ENCODE peak calls at places on chromosomes 7 and 10, in six cellular contexts. I, Y, B, O, Z and L are unnamed samples.

GRCh38 chr10:28087675-28088351 is 88.9 kb upstream of the ODAD2 start:
- DNase-seq in I (peak), Y (no peak), B (peak), O (no peak), Z (no peak), L (no peak)

GRCh38 chr10:71804067-71804466 is 30.7 kb upstream of the VSIR start:
- DNase-seq in I (no peak), Y (no peak), B (no peak), O (no peak), Z (no peak), L (no peak)

GRCh38 chr10:15097011-15097812 is at the start of gene RPP38:
- DNase-seq in I (peak), Y (peak), B (peak), O (peak), Z (peak), L (peak)

GRCh38 chr7:141534757-141535737 is 16.2 kb upstream of the AGK start:
- DNase-seq in I (no peak), Y (no peak), B (no peak), O (no peak), Z (no peak), L (no peak)

GRCh38 chr10:117158297-117158696 is 20.2 kb upstream of the VAX1 start:
- DNase-seq in I (no peak), Y (no peak), B (no peak), O (no peak), Z (no peak), L (no peak)

GRCh38 chr7:130290745-130291144 is 2.2 kb upstream of the CPA4 start:
- DNase-seq in I (peak), Y (no peak), B (no peak), O (no peak), Z (no peak), L (no peak)

GRCh38 chr7:70006411-70006920 is 408.2 kb downstream of the AUTS2 start:
- DNase-seq in I (no peak), Y (no peak), B (no peak), O (no peak), Z (no peak), L (no peak)

GRCh38 chr10:24645784-24646183 is 77.9 kb downstream of the ARHGAP21 start:
- DNase-seq in I (peak), Y (no peak), B (no peak), O (no peak), Z (no peak), L (no peak)

GRCh38 chr7:2201686-2202360 is 30.9 kb downstream of the MAD1L1 start:
- DNase-seq in I (no peak), Y (no peak), B (no peak), O (no peak), Z (no peak), L (no peak)

GRCh38 chr7:130878785-130879184 is 144.8 kb upstream of the KLF14 start:
- DNase-seq in I (no peak), Y (no peak), B (no peak), O (no peak), Z (no peak), L (no peak)

GRCh38 chr10:4129866-4130455 is 345.0 kb upstream of the KLF6 start:
- DNase-seq in I (no peak), Y (no peak), B (no peak), O (no peak), Z (no peak), L (no peak)

GRCh38 chr10:96310359-96310669 is 6.1 kb downstream of the DNTT start:
- DNase-seq in I (no peak), Y (no peak), B (no peak), O (no peak), Z (no peak), L (no peak)

GRCh38 chr10:98262571-98262970 is 5.4 kb downstream of the LOXL4 start:
- DNase-seq in I (peak), Y (peak), B (no peak), O (no peak), Z (no peak), L (no peak)

GRCh38 chr7:30162133-30162532 is 27.3 kb downstream of the MTURN start:
- DNase-seq in I (no peak), Y (no peak), B (no peak), O (no peak), Z (no peak), L (no peak)

GRCh38 chr7:103702454-103702853 is 256.4 kb upstream of the SLC26A5 start:
- DNase-seq in I (peak), Y (no peak), B (no peak), O (no peak), Z (no peak), L (no peak)

GRCh38 chr7:8217200-8218068 is 44.5 kb downstream of the ICA1 start:
- DNase-seq in I (peak), Y (no peak), B (peak), O (peak), Z (no peak), L (no peak)

GRCh38 chr7:27184342-27185012 is 555 bp downstream of the HOXA11 start:
- DNase-seq in I (peak), Y (no peak), B (no peak), O (no peak), Z (no peak), L (peak)

GRCh38 chr7:86328801-86329433 is 314.8 kb upstream of the GRM3 start:
- DNase-seq in I (no peak), Y (no peak), B (no peak), O (no peak), Z (no peak), L (no peak)

GRCh38 chr10:1292611-1293021 is 236.4 kb downstream of the WDR37 start:
- DNase-seq in I (no peak), Y (no peak), B (no peak), O (no peak), Z (no peak), L (no peak)

GRCh38 chr7:14377646-14378266 is 388.3 kb upstream of the ETV1 start:
- DNase-seq in I (peak), Y (no peak), B (no peak), O (no peak), Z (no peak), L (no peak)

DNA sequence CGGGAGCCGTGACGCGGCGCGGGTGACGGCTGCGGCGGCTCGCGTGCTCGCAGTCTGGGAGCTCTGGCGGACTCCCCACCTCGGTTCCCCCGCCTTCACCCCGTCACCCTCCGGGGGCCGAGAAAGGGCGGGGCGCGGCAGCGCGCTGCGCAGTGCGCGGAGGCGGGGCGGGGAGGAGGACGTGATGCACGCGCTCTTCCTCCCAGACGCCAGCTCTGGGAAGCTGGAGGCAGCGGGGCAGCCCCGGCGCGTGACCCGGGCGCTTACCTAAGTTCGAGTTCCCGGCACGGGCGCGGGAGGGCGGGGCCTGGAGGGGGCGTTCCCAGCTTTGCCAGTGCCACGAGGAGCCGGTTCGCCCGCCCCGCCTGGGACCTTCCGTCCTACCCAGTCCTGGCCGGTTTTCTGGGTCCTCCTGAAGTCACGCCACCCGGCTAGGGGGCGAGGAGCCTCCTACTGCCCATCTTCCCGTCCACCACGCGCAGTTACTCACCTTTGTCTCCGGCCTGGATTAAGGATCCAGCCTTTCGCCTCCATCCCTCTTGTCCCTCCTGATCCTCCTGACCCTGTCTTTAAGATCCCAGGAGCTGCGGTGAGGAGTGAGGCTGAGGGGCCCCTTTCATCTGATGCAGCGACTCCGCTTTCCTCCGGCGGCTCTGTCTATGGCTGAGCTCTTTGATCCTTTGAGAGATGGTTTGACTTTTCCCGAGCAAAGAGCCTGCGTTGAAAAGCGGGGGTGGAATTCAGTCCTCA is 443 bp upstream of the NAMPT start:
- DNase-seq in I (peak), Y (peak), B (peak), O (peak), Z (peak), L (peak)
- TF ChIP-seq CTCF in I (no peak), Y (no peak), B (no peak), O (no peak), Z (no peak), L (no peak)

DNA sequence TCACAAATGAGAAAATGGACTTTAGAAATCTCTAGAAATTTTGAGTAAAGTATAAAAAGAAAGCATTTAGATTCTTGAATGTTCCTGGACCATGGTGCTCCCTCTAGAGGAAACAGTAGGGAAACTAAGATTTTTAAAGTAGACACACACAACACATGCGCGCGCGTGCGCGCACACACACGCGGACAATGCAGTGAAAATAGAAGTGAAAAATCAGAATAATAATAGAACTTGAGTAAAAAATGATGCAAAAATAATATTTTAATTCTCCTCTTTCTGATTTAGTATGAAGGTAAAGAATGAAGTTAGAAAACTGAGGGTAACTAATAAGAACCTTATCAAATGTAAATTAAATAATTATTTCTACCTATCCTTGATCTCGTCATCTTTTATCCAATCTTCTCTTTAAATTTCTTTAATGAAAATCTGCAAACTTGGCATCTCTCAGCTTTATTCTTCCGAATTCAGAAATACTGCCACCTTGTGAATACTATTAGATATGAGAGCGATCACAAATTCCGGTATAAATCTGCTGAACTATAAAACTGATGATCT is 117.0 kb upstream of the AMPH start:
- DNase-seq in I (peak), Y (no peak), B (peak), O (no peak), Z (no peak), L (no peak)
- TF ChIP-seq CTCF in I (peak), Y (peak), B (peak), O (peak), Z (no peak), L (no peak)

GRCh38 chr10:110918269-110918632 is 729 bp downstream of the BBIP1 start:
- DNase-seq in I (peak), Y (peak), B (peak), O (peak), Z (peak), L (peak)
- TF ChIP-seq CTCF in I (no peak), Y (no peak), B (no peak), O (peak), Z (no peak), L (no peak)

DNA sequence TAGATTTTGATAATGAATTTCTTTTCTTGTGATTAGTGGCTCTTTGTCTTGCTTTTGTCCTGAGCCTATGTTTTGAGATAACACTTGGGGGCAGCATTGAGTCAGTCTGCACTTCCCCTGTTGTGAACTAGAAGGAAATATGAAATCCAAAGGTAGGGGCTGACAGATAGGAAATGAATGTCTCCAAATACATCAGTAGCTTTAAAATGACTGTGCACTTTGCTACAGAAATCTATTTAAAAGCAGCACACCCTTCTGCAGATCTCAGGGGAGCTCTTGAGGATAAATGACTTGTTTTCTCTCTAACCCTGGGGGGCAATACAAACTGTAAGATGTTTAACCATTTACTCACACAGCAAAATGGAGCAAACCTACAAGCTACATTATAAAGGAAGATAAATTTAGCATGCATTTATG is 176.0 kb upstream of the MYO3A start:
- DNase-seq in I (peak), Y (no peak), B (peak), O (no peak), Z (no peak), L (no peak)
- TF ChIP-seq CTCF in I (peak), Y (no peak), B (peak), O (no peak), Z (no peak), L (no peak)

GRCh38 chr10:84665883-84666463 is 337.6 kb downstream of the CCSER2 start:
- DNase-seq in I (no peak), Y (no peak), B (peak), O (no peak), Z (no peak), L (no peak)
- TF ChIP-seq CTCF in I (peak), Y (no peak), B (peak), O (peak), Z (no peak), L (no peak)

GRCh38 chr10:123021517-123021916 is 12.7 kb downstream of the ACADSB start:
- DNase-seq in I (peak), Y (no peak), B (peak), O (no peak), Z (no peak), L (no peak)
- TF ChIP-seq CTCF in I (peak), Y (no peak), B (peak), O (peak), Z (no peak), L (no peak)